ENCODE peak calls at places on chromosome 17, in eight cellular contexts. One of them, this sample, is unnamed.

GRCh38 chr17:70086468-70086867 is 11.4 kb downstream of the KCNJ16 start:
- DNase-seq in HEK293T: no peak
- DNase-seq in HCT116: no peak
- DNase-seq in RWPE1: no peak
- DNase-seq in T-helper 22 cell: no peak
- DNase-seq in AG10803: no peak
- DNase-seq in T-cell: no peak
- DNase-seq in aorta: no peak
- DNase-seq in this sample: no peak

GRCh38 chr17:63622571-63623390 is 564 bp downstream of the MAP3K3 start:
- DNase-seq in HEK293T: peak; percentile 69
- DNase-seq in HCT116: no peak
- DNase-seq in RWPE1: peak; percentile 53
- DNase-seq in T-helper 22 cell: peak; percentile 55
- DNase-seq in AG10803: peak; percentile 52
- DNase-seq in T-cell: peak; percentile 42
- DNase-seq in aorta: peak; percentile 91
- DNase-seq in this sample: peak; percentile 73

GRCh38 chr17:79933863-79934652 is 94.8 kb upstream of the CBX4 start:
- DNase-seq in HEK293T: no peak
- DNase-seq in HCT116: no peak
- DNase-seq in RWPE1: no peak
- DNase-seq in T-helper 22 cell: no peak
- DNase-seq in AG10803: no peak
- DNase-seq in T-cell: no peak
- DNase-seq in aorta: no peak
- DNase-seq in this sample: peak; percentile 81

GRCh38 chr17:83101805-83102480 is 22.5 kb downstream of the METRNL start:
- DNase-seq in HEK293T: no peak
- DNase-seq in HCT116: no peak
- DNase-seq in RWPE1: peak; percentile 54
- DNase-seq in T-helper 22 cell: no peak
- DNase-seq in AG10803: no peak
- DNase-seq in T-cell: no peak
- DNase-seq in aorta: no peak
- DNase-seq in this sample: no peak

GRCh38 chr17:79713391-79713790 is 17.4 kb upstream of the ENPP7 start:
- DNase-seq in HEK293T: no peak
- DNase-seq in HCT116: no peak
- DNase-seq in RWPE1: no peak
- DNase-seq in T-helper 22 cell: no peak
- DNase-seq in AG10803: no peak
- DNase-seq in T-cell: no peak
- DNase-seq in aorta: no peak
- DNase-seq in this sample: no peak

GRCh38 chr17:39671651-39672521 is 3.6 kb downstream of the PNMT start:
- DNase-seq in HEK293T: no peak
- DNase-seq in HCT116: peak; percentile 18
- DNase-seq in RWPE1: peak; percentile 36
- DNase-seq in T-helper 22 cell: no peak
- DNase-seq in AG10803: no peak
- DNase-seq in T-cell: no peak
- DNase-seq in aorta: no peak
- DNase-seq in this sample: no peak

GRCh38 chr17:3529817-3530741 is 27.5 kb downstream of the TRPV3 start:
- DNase-seq in HEK293T: no peak
- DNase-seq in HCT116: no peak
- DNase-seq in RWPE1: no peak
- DNase-seq in T-helper 22 cell: no peak
- DNase-seq in AG10803: peak; percentile 59
- DNase-seq in T-cell: no peak
- DNase-seq in aorta: peak; percentile 86
- DNase-seq in this sample: no peak

GRCh38 chr17:42281571-42282096 is 5.4 kb upstream of the STAT5B start:
- DNase-seq in HEK293T: peak; percentile 2
- DNase-seq in HCT116: no peak
- DNase-seq in RWPE1: no peak
- DNase-seq in T-helper 22 cell: no peak
- DNase-seq in AG10803: no peak
- DNase-seq in T-cell: no peak
- DNase-seq in aorta: peak; percentile 56
- DNase-seq in this sample: no peak

GRCh38 chr17:38428150-38428642 is at the start of gene ARHGAP23:
- DNase-seq in HEK293T: no peak
- DNase-seq in HCT116: no peak
- DNase-seq in RWPE1: peak; percentile 72
- DNase-seq in T-helper 22 cell: peak; percentile 13
- DNase-seq in AG10803: peak; percentile 76
- DNase-seq in T-cell: peak; percentile 15
- DNase-seq in aorta: peak; percentile 89
- DNase-seq in this sample: peak; percentile 12

GRCh38 chr17:72069744-72070143 is 51.1 kb upstream of the SOX9 start:
- DNase-seq in HEK293T: no peak
- DNase-seq in HCT116: no peak
- DNase-seq in RWPE1: no peak
- DNase-seq in T-helper 22 cell: no peak
- DNase-seq in AG10803: no peak
- DNase-seq in T-cell: no peak
- DNase-seq in aorta: no peak
- DNase-seq in this sample: no peak

GRCh38 chr17:31550389-31551056 is 159.0 kb downstream of the RAB11FIP4 start:
- DNase-seq in HEK293T: no peak
- DNase-seq in HCT116: no peak
- DNase-seq in RWPE1: no peak
- DNase-seq in T-helper 22 cell: no peak
- DNase-seq in AG10803: no peak
- DNase-seq in T-cell: no peak
- DNase-seq in aorta: no peak
- DNase-seq in this sample: no peak

GRCh38 chr17:72467841-72468653 is 347.2 kb downstream of the SOX9 start:
- DNase-seq in HEK293T: no peak
- DNase-seq in HCT116: no peak
- DNase-seq in RWPE1: peak; percentile 76
- DNase-seq in T-helper 22 cell: no peak
- DNase-seq in AG10803: peak; percentile 81
- DNase-seq in T-cell: no peak
- DNase-seq in aorta: no peak
- DNase-seq in this sample: no peak

GRCh38 chr17:57852041-57852954 is 2.5 kb upstream of the MRPS23 start:
- DNase-seq in HEK293T: no peak
- DNase-seq in HCT116: no peak
- DNase-seq in RWPE1: no peak
- DNase-seq in T-helper 22 cell: no peak
- DNase-seq in AG10803: no peak
- DNase-seq in T-cell: no peak
- DNase-seq in aorta: peak; percentile 22
- DNase-seq in this sample: peak; percentile 33